ENCODE peak calls at places on chromosomes 3 and 15, in nine cellular contexts. One of them, this sample, is unnamed.

GRCh38 chr3:127678611-127679533 is 6.1 kb downstream of the ABTB1 start:
- DNase-seq in A549: no peak
- DNase-seq in Caco-2: peak
- DNase-seq in thoracic aorta: no peak
- DNase-seq in DND-41: no peak
- DNase-seq in spleen: peak
- DNase-seq in tibial artery: peak
- DNase-seq in heart left ventricle: no peak
- DNase-seq in epithelial cell of esophagus: peak
- DNase-seq in this sample: no peak

GRCh38 chr3:194072097-194072428 is 63.9 kb upstream of the HES1 start:
- DNase-seq in A549: no peak
- DNase-seq in Caco-2: no peak
- DNase-seq in thoracic aorta: no peak
- DNase-seq in DND-41: no peak
- DNase-seq in spleen: no peak
- DNase-seq in tibial artery: no peak
- DNase-seq in heart left ventricle: no peak
- DNase-seq in epithelial cell of esophagus: peak
- DNase-seq in this sample: no peak

GRCh38 chr3:163476179-163476578 is 1602.1 kb downstream of the SI start:
- DNase-seq in A549: no peak
- DNase-seq in Caco-2: no peak
- DNase-seq in thoracic aorta: no peak
- DNase-seq in DND-41: no peak
- DNase-seq in spleen: no peak
- DNase-seq in tibial artery: no peak
- DNase-seq in heart left ventricle: no peak
- DNase-seq in epithelial cell of esophagus: peak
- DNase-seq in this sample: no peak

GRCh38 chr3:113600418-113601185 is 68.2 kb downstream of the SIDT1 start:
- DNase-seq in A549: no peak
- DNase-seq in Caco-2: no peak
- DNase-seq in thoracic aorta: no peak
- DNase-seq in DND-41: no peak
- DNase-seq in spleen: no peak
- DNase-seq in tibial artery: no peak
- DNase-seq in heart left ventricle: no peak
- DNase-seq in epithelial cell of esophagus: no peak
- DNase-seq in this sample: no peak

GRCh38 chr15:100295939-100296338 is 45.8 kb downstream of the ADAMTS17 start:
- DNase-seq in A549: no peak
- DNase-seq in Caco-2: no peak
- DNase-seq in thoracic aorta: no peak
- DNase-seq in DND-41: peak
- DNase-seq in spleen: no peak
- DNase-seq in tibial artery: no peak
- DNase-seq in heart left ventricle: no peak
- DNase-seq in epithelial cell of esophagus: no peak
- DNase-seq in this sample: no peak

GRCh38 chr3:168048414-168049330 is 47.1 kb downstream of the GOLIM4 start:
- DNase-seq in A549: no peak
- DNase-seq in Caco-2: no peak
- DNase-seq in thoracic aorta: no peak
- DNase-seq in DND-41: no peak
- DNase-seq in spleen: no peak
- DNase-seq in tibial artery: no peak
- DNase-seq in heart left ventricle: no peak
- DNase-seq in epithelial cell of esophagus: no peak
- DNase-seq in this sample: no peak

GRCh38 chr15:25675396-25675795 is 187.7 kb downstream of the ATP10A start:
- DNase-seq in A549: no peak
- DNase-seq in Caco-2: no peak
- DNase-seq in thoracic aorta: no peak
- DNase-seq in DND-41: no peak
- DNase-seq in spleen: no peak
- DNase-seq in tibial artery: no peak
- DNase-seq in heart left ventricle: no peak
- DNase-seq in epithelial cell of esophagus: no peak
- DNase-seq in this sample: no peak

GRCh38 chr15:38843736-38844590 is 279.3 kb upstream of the RASGRP1 start:
- DNase-seq in A549: no peak
- DNase-seq in Caco-2: no peak
- DNase-seq in thoracic aorta: no peak
- DNase-seq in DND-41: no peak
- DNase-seq in spleen: no peak
- DNase-seq in tibial artery: no peak
- DNase-seq in heart left ventricle: no peak
- DNase-seq in epithelial cell of esophagus: peak
- DNase-seq in this sample: peak

GRCh38 chr3:161265916-161266571 is 44.9 kb downstream of the NMD3 start:
- DNase-seq in A549: no peak
- DNase-seq in Caco-2: no peak
- DNase-seq in thoracic aorta: no peak
- DNase-seq in DND-41: no peak
- DNase-seq in spleen: no peak
- DNase-seq in tibial artery: no peak
- DNase-seq in heart left ventricle: no peak
- DNase-seq in epithelial cell of esophagus: peak
- DNase-seq in this sample: no peak

GRCh38 chr3:13822042-13822441 is 57.8 kb downstream of the WNT7A start:
- DNase-seq in A549: no peak
- DNase-seq in Caco-2: no peak
- DNase-seq in thoracic aorta: no peak
- DNase-seq in DND-41: no peak
- DNase-seq in spleen: peak
- DNase-seq in tibial artery: no peak
- DNase-seq in heart left ventricle: no peak
- DNase-seq in epithelial cell of esophagus: peak
- DNase-seq in this sample: no peak

GRCh38 chr15:39030291-39031070 is 465.9 kb upstream of the RASGRP1 start:
- DNase-seq in A549: no peak
- DNase-seq in Caco-2: no peak
- DNase-seq in thoracic aorta: no peak
- DNase-seq in DND-41: no peak
- DNase-seq in spleen: no peak
- DNase-seq in tibial artery: no peak
- DNase-seq in heart left ventricle: no peak
- DNase-seq in epithelial cell of esophagus: no peak
- DNase-seq in this sample: no peak

GRCh38 chr3:107432646-107433045 is 55.4 kb downstream of the CCDC54 start:
- DNase-seq in A549: no peak
- DNase-seq in Caco-2: no peak
- DNase-seq in thoracic aorta: no peak
- DNase-seq in DND-41: no peak
- DNase-seq in spleen: no peak
- DNase-seq in tibial artery: no peak
- DNase-seq in heart left ventricle: no peak
- DNase-seq in epithelial cell of esophagus: no peak
- DNase-seq in this sample: no peak

GRCh38 chr3:10804183-10804648 is 11.8 kb upstream of the SLC6A11 start:
- DNase-seq in A549: no peak
- DNase-seq in Caco-2: peak
- DNase-seq in thoracic aorta: no peak
- DNase-seq in DND-41: no peak
- DNase-seq in spleen: no peak
- DNase-seq in tibial artery: no peak
- DNase-seq in heart left ventricle: no peak
- DNase-seq in epithelial cell of esophagus: peak
- DNase-seq in this sample: no peak

GRCh38 chr15:38614621-38615020 is 50.0 kb upstream of the RASGRP1 start:
- DNase-seq in A549: no peak
- DNase-seq in Caco-2: no peak
- DNase-seq in thoracic aorta: no peak
- DNase-seq in DND-41: no peak
- DNase-seq in spleen: no peak
- DNase-seq in tibial artery: no peak
- DNase-seq in heart left ventricle: no peak
- DNase-seq in epithelial cell of esophagus: no peak
- DNase-seq in this sample: no peak

GRCh38 chr15:99076555-99077308 is 28.1 kb upstream of the SYNM start:
- DNase-seq in A549: peak
- DNase-seq in Caco-2: peak
- DNase-seq in thoracic aorta: no peak
- DNase-seq in DND-41: peak
- DNase-seq in spleen: no peak
- DNase-seq in tibial artery: peak
- DNase-seq in heart left ventricle: peak
- DNase-seq in epithelial cell of esophagus: peak
- DNase-seq in this sample: peak

GRCh38 chr15:57592426-57592825 is 722 bp downstream of the MYZAP start:
- DNase-seq in A549: no peak
- DNase-seq in Caco-2: no peak
- DNase-seq in thoracic aorta: no peak
- DNase-seq in DND-41: no peak
- DNase-seq in spleen: no peak
- DNase-seq in tibial artery: no peak
- DNase-seq in heart left ventricle: no peak
- DNase-seq in epithelial cell of esophagus: no peak
- DNase-seq in this sample: no peak
- H3K4me3 ChIP-seq in A549: peak
- H3K4me3 ChIP-seq in Caco-2: peak
- H3K4me3 ChIP-seq in thoracic aorta: peak
- H3K4me3 ChIP-seq in DND-41: no peak
- H3K4me3 ChIP-seq in spleen: peak
- H3K4me3 ChIP-seq in tibial artery: peak
- H3K4me3 ChIP-seq in heart left ventricle: peak
- H3K4me3 ChIP-seq in epithelial cell of esophagus: peak
- H3K4me3 ChIP-seq in this sample: no peak

DNA sequence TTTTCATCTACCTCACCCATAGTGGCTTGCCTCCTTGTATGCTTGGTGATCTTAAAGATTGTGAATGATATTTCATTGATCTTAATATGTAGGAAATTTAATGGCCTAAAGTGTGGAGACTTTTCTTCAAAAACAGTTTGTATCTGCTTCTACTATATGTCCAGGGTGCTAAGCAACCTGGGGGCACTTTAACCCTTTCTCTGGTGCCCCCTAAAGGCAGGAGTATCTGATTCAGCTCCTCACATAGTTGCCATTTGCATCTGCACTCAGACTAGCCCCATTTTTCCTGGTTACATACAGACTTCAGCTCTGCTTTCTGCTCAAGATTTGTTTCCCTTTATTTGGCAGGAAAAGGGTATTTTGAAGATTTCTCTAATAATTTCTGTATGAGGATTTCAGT is 5.2 kb upstream of the PFN2 start:
- DNase-seq in A549: no peak
- DNase-seq in Caco-2: no peak
- DNase-seq in thoracic aorta: no peak
- DNase-seq in DND-41: no peak
- DNase-seq in spleen: no peak
- DNase-seq in tibial artery: no peak
- DNase-seq in heart left ventricle: no peak
- DNase-seq in epithelial cell of esophagus: no peak
- DNase-seq in this sample: peak
- TF ChIP-seq CTCF in A549: no peak
- TF ChIP-seq CTCF in Caco-2: no peak
- TF ChIP-seq CTCF in thoracic aorta: no peak
- TF ChIP-seq CTCF in DND-41: peak
- TF ChIP-seq CTCF in spleen: no peak
- TF ChIP-seq CTCF in tibial artery: no peak
- TF ChIP-seq CTCF in heart left ventricle: no peak
- TF ChIP-seq CTCF in epithelial cell of esophagus: no peak
- TF ChIP-seq CTCF in this sample: peak

GRCh38 chr15:77476999-77477398 is 56.3 kb downstream of the HMG20A start:
- DNase-seq in A549: no peak
- DNase-seq in Caco-2: no peak
- DNase-seq in thoracic aorta: no peak
- DNase-seq in DND-41: no peak
- DNase-seq in spleen: no peak
- DNase-seq in tibial artery: no peak
- DNase-seq in heart left ventricle: no peak
- DNase-seq in epithelial cell of esophagus: no peak
- DNase-seq in this sample: no peak
- H3K4me3 ChIP-seq in A549: no peak
- H3K4me3 ChIP-seq in Caco-2: no peak
- H3K4me3 ChIP-seq in thoracic aorta: no peak
- H3K4me3 ChIP-seq in DND-41: no peak
- H3K4me3 ChIP-seq in spleen: no peak
- H3K4me3 ChIP-seq in tibial artery: no peak
- H3K4me3 ChIP-seq in heart left ventricle: no peak
- H3K4me3 ChIP-seq in epithelial cell of esophagus: no peak
- H3K4me3 ChIP-seq in this sample: no peak

GRCh38 chr3:8497582-8497981 is 4.0 kb upstream of the LMCD1 start:
- DNase-seq in A549: no peak
- DNase-seq in Caco-2: peak
- DNase-seq in thoracic aorta: no peak
- DNase-seq in DND-41: no peak
- DNase-seq in spleen: no peak
- DNase-seq in tibial artery: no peak
- DNase-seq in heart left ventricle: no peak
- DNase-seq in epithelial cell of esophagus: peak
- DNase-seq in this sample: no peak

GRCh38 chr3:8501388-8502131 is at the start of gene LMCD1:
- DNase-seq in A549: peak
- DNase-seq in Caco-2: peak
- DNase-seq in thoracic aorta: peak
- DNase-seq in DND-41: no peak
- DNase-seq in spleen: peak
- DNase-seq in tibial artery: peak
- DNase-seq in heart left ventricle: peak
- DNase-seq in epithelial cell of esophagus: peak
- DNase-seq in this sample: peak

GRCh38 chr3:8500208-8500961 is 1.2 kb upstream of the LMCD1 start:
- DNase-seq in A549: no peak
- DNase-seq in Caco-2: peak
- DNase-seq in thoracic aorta: no peak
- DNase-seq in DND-41: no peak
- DNase-seq in spleen: no peak
- DNase-seq in tibial artery: no peak
- DNase-seq in heart left ventricle: no peak
- DNase-seq in epithelial cell of esophagus: peak
- DNase-seq in this sample: no peak

GRCh38 chr3:8500966-8501365 is 657 bp upstream of the LMCD1 start:
- DNase-seq in A549: no peak
- DNase-seq in Caco-2: no peak
- DNase-seq in thoracic aorta: no peak
- DNase-seq in DND-41: no peak
- DNase-seq in spleen: no peak
- DNase-seq in tibial artery: no peak
- DNase-seq in heart left ventricle: no peak
- DNase-seq in epithelial cell of esophagus: no peak
- DNase-seq in this sample: no peak

DNA sequence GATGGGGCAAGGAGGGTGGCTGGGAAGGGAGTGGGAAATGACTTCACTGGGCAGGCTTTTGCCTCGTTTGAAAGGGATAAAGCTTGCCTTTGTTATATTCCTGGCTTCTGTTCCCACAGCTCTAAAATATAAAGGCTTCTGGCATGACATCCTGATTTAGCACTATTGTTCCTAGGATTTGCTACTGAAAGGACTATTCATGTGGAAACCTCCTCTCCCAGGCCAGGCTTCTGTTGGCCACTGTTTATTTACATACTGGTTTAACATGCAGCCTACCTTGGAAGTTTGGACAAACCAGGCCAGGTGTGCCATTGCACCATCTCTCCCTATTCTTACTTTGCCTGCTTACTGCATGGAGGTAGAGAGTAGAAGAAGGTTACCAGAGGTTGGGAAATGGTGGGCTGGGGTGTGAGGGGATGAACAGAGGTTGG is 2.4 kb upstream of the LMCD1 start:
- DNase-seq in A549: no peak
- DNase-seq in Caco-2: no peak
- DNase-seq in thoracic aorta: no peak
- DNase-seq in DND-41: no peak
- DNase-seq in spleen: no peak
- DNase-seq in tibial artery: no peak
- DNase-seq in heart left ventricle: peak
- DNase-seq in epithelial cell of esophagus: no peak
- DNase-seq in this sample: no peak
- TF ChIP-seq CTCF in A549: no peak
- TF ChIP-seq CTCF in Caco-2: no peak
- TF ChIP-seq CTCF in thoracic aorta: no peak
- TF ChIP-seq CTCF in DND-41: no peak
- TF ChIP-seq CTCF in spleen: no peak
- TF ChIP-seq CTCF in tibial artery: no peak
- TF ChIP-seq CTCF in heart left ventricle: no peak
- TF ChIP-seq CTCF in epithelial cell of esophagus: no peak
- TF ChIP-seq CTCF in this sample: no peak

This sample was measured in GM12865.